ENCODE peak calls at places on chromosomes 3 and 15, in six cellular contexts. E is IMR-90, B is H1, Y is H9, O is mesenchymal stem cell, S is trophoblast cell. U is an unnamed sample.

GRCh38 chr3:10646531-10647335 is 141.3 kb upstream of the ATP2B2 start:
- DNase-seq in E (no peak), B (peak), Y (no peak), O (no peak), S (no peak), U (no peak)

GRCh38 chr15:68463996-68464395 is 32.0 kb upstream of the ITGA11 start:
- DNase-seq in E (no peak), B (no peak), Y (no peak), O (peak), S (peak), U (no peak)

GRCh38 chr15:39084683-39085530 is 496.0 kb upstream of the THBS1 start:
- DNase-seq in E (peak), B (no peak), Y (no peak), O (peak), S (peak), U (no peak)

GRCh38 chr15:38192496-38192895 is 60.1 kb upstream of the SPRED1 start:
- DNase-seq in E (no peak), B (no peak), Y (no peak), O (no peak), S (no peak), U (no peak)

GRCh38 chr15:56741541-56741940 is 8.2 kb upstream of the ZNF280D start:
- DNase-seq in E (no peak), B (no peak), Y (no peak), O (no peak), S (no peak), U (no peak)

GRCh38 chr3:169529013-169529412 is 134.5 kb downstream of the MECOM start:
- DNase-seq in E (no peak), B (no peak), Y (no peak), O (no peak), S (no peak), U (no peak)

GRCh38 chr15:48493084-48493762 is 152.3 kb downstream of the FBN1 start:
- DNase-seq in E (peak), B (no peak), Y (no peak), O (peak), S (peak), U (no peak)

GRCh38 chr15:39321977-39322376 is 258.9 kb upstream of the THBS1 start:
- DNase-seq in E (peak), B (no peak), Y (no peak), O (no peak), S (no peak), U (no peak)

GRCh38 chr3:17639765-17640164 is 102.7 kb downstream of the TBC1D5 start:
- DNase-seq in E (peak), B (no peak), Y (no peak), O (peak), S (peak), U (no peak)

GRCh38 chr3:31125413-31126020 is 231.1 kb upstream of the GADL1 start:
- DNase-seq in E (no peak), B (no peak), Y (no peak), O (no peak), S (no peak), U (peak)

GRCh38 chr3:197002701-197003454 is 26.7 kb downstream of the MELTF start:
- DNase-seq in E (peak), B (peak), Y (peak), O (peak), S (peak), U (peak)

GRCh38 chr3:58260733-58261132 is 23.1 kb downstream of the ABHD6 start:
- DNase-seq in E (peak), B (no peak), Y (no peak), O (peak), S (no peak), U (no peak)

GRCh38 chr15:43253431-43254403 is 13.0 kb downstream of the TGM5 start:
- DNase-seq in E (peak), B (no peak), Y (no peak), O (peak), S (no peak), U (no peak)

GRCh38 chr3:128498901-128499530 is 6.0 kb upstream of the GATA2 start:
- DNase-seq in E (no peak), B (peak), Y (peak), O (no peak), S (no peak), U (no peak)

GRCh38 chr15:25250011-25250596 is 188.7 kb downstream of the UBE3A start:
- DNase-seq in E (no peak), B (no peak), Y (no peak), O (no peak), S (no peak), U (no peak)

GRCh38 chr3:101513419-101513986 is 491 bp upstream of the SENP7 start:
- DNase-seq in E (no peak), B (no peak), Y (no peak), O (no peak), S (no peak), U (no peak)

GRCh38 chr3:8110966-8111798 is 390.4 kb upstream of the LMCD1 start:
- DNase-seq in E (peak), B (peak), Y (peak), O (peak), S (peak), U (peak)

GRCh38 chr15:67777773-67778172 is 47.5 kb upstream of the SKOR1 start:
- DNase-seq in E (no peak), B (no peak), Y (no peak), O (no peak), S (peak), U (no peak)

GRCh38 chr3:66260431-66260830 is 39.6 kb downstream of the SLC25A26 start:
- DNase-seq in E (no peak), B (no peak), Y (no peak), O (no peak), S (no peak), U (no peak)

GRCh38 chr3:123683755-123684154 is 98.9 kb upstream of the HACD2 start:
- DNase-seq in E (no peak), B (no peak), Y (no peak), O (no peak), S (no peak), U (no peak)

GRCh38 chr3:71245052-71245488 is 338.5 kb downstream of the FOXP1 start:
- DNase-seq in E (peak), B (no peak), Y (no peak), O (peak), S (no peak), U (no peak)

GRCh38 chr3:72892870-72893269 is 5.0 kb downstream of the GXYLT2 start:
- DNase-seq in E (no peak), B (peak), Y (peak), O (no peak), S (peak), U (no peak)

GRCh38 chr3:193774272-193774915 is 181.4 kb downstream of the OPA1 start:
- DNase-seq in E (no peak), B (peak), Y (no peak), O (no peak), S (no peak), U (no peak)

GRCh38 chr15:48582472-48583235 is 62.9 kb downstream of the FBN1 start:
- DNase-seq in E (peak), B (no peak), Y (no peak), O (peak), S (peak), U (no peak)

GRCh38 chr3:172208586-172209332 is 169.4 kb downstream of the FNDC3B start:
- DNase-seq in E (peak), B (no peak), Y (peak), O (no peak), S (no peak), U (no peak)

GRCh38 chr15:52438047-52438446 is 90.6 kb downstream of the MYO5A start:
- DNase-seq in E (peak), B (no peak), Y (no peak), O (no peak), S (no peak), U (no peak)

GRCh38 chr3:98388147-98388546 is 2.3 kb upstream of the OR5K3 start:
- DNase-seq in E (no peak), B (no peak), Y (no peak), O (no peak), S (no peak), U (no peak)

GRCh38 chr3:195921334-195921771 is 13.0 kb upstream of the TNK2 start:
- DNase-seq in E (no peak), B (no peak), Y (peak), O (no peak), S (peak), U (no peak)

GRCh38 chr15:81749667-81750360 is 296.0 kb downstream of the MEX3B start:
- DNase-seq in E (no peak), B (no peak), Y (no peak), O (no peak), S (no peak), U (no peak)

GRCh38 chr3:71217640-71218222 is 365.8 kb downstream of the FOXP1 start:
- DNase-seq in E (no peak), B (no peak), Y (no peak), O (no peak), S (peak), U (no peak)

GRCh38 chr3:152942366-152942765 is 107.4 kb downstream of the P2RY1 start:
- DNase-seq in E (no peak), B (no peak), Y (no peak), O (peak), S (no peak), U (no peak)

GRCh38 chr3:149283401-149283800 is 50.0 kb downstream of the TM4SF18 start:
- DNase-seq in E (no peak), B (no peak), Y (no peak), O (no peak), S (peak), U (no peak)
- H2AFZ ChIP-seq in E (no peak), B (no peak), Y (no peak), O (no peak), S (no peak), U (no peak)

GRCh38 chr15:78565097-78565950 is at the start of gene CHRNA5:
- DNase-seq in E (peak), B (peak), Y (peak), O (peak), S (peak), U (peak)
- H3K4ac ChIP-seq in E (no peak), B (peak), Y (no peak), O (no peak), S (no peak), U (no peak)

GRCh38 chr3:95408464-95408862 is 1345.6 kb downstream of the NSUN3 start:
- DNase-seq in E (no peak), B (no peak), Y (peak), O (no peak), S (no peak), U (no peak)

DNA sequence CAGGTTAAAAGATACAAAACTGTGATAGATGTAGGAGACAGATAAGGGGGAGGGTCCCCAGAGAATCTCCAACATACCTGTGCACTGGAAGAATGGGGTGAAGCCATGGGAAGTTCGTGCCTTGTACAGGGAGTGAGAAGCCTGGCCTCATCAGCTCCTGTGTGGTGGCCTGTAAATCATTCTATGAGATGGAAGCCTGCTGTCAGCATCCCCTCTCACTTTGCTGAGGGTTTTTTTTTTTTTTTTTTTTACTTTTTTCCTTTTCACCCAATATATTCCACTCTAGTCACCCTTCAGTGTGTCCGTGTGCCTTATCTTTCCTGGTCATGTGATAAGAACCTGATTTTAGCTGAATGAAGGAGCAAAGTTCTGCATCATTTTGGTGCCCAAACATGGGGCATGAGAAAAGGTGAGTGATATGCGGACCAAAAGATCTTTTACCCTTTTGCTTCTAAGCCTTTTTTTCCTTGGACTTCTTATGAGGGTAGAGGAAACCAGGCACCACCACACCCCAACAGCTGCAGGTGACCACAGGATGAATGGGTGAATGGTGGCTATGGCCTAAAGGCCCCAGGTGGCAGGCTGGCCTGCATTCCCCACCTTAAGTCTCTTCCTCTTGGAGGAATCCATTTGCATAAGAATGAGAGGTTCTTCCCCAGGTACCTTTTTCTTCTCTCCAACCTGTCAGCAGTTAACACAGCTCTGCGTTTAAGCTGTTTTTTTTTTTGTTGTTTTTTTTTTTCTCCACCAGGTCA is 1345.0 kb downstream of the NSUN3 start:
- DNase-seq in E (no peak), B (no peak), Y (peak), O (no peak), S (no peak), U (no peak)
- H2AFZ ChIP-seq in E (no peak), B (no peak), Y (no peak), O (no peak), S (no peak), U (peak)

GRCh38 chr3:15638891-15639262 is 37.3 kb downstream of the BTD start:
- DNase-seq in E (no peak), B (no peak), Y (no peak), O (no peak), S (no peak), U (no peak)
- H3K4ac ChIP-seq in E (peak), B (no peak), Y (no peak), O (no peak), S (no peak), U (no peak)

GRCh38 chr15:31200735-31201151 is 99.2 kb upstream of the TRPM1 start:
- DNase-seq in E (peak), B (peak), Y (peak), O (peak), S (peak), U (peak)
- H2AFZ ChIP-seq in E (no peak), B (no peak), Y (no peak), O (no peak), S (no peak), U (peak)

DNA sequence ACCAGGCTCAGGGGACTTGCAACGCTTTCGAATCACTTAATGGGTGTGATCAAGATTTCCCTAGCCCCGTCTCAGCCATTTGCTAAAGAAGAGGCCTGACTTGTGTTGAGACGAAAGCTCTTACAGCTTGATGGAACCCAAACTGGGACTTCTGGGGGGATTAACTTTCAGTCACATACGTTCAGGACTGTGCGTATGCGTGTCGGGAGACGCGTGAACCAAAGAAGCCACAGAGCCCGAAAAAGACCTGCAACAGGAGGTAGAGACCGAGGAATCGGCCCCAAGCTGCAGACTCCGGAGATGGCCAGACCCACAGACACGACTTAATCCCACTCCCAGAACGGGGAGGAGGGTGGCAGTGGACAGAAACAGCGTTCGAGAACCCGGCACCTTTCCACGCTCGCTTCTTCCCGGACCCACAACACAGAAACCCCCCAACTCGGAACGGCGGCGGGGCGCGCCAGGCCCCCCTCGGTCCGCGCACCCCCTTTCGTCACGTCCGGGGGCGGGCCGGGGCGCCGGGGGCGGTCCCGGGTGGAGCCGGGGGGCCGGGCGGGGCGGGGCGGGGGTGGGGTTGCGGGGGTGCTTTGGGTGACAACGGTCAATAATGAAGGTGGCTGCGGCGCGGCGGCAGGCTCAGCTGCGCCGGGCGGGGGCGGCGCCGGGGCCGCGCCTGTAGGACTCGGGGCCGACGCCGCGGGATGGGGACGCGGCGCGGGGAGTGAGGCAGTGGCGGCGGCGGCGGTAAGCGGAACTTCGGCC is at the start of gene ATP11B:
- DNase-seq in E (peak), B (peak), Y (peak), O (peak), S (peak), U (peak)
- H3K4ac ChIP-seq in E (peak), B (no peak), Y (no peak), O (peak), S (peak), U (no peak)

DNA sequence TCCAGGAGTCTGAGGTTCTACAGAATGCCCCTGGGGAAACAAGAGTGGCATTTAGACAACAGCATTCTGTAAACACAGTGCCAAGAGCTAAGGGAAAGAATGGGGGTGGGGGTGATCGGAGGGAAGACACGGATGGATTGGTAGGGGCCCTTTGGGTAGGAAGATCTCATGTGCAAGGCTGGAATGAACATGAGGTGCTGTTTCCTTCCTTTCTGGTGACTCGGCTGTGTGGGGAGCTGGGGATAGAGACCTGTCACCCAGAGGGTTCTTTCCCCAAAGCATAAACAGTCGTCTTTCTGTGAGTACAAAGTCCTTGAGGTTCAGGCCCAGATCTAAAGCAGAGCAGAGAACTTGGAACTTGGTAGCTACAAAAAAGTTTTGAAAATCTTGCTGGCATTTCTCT is 11.7 kb downstream of the TPM1 start:
- DNase-seq in E (no peak), B (no peak), Y (no peak), O (peak), S (no peak), U (no peak)
- H2AFZ ChIP-seq in E (no peak), B (no peak), Y (no peak), O (no peak), S (peak), U (no peak)